ENCODE peak calls at places on chromosomes 7 and 10, in four cellular contexts. J, V, U and B are unnamed samples.

GRCh38 chr10:81978238-81978637 is 103.2 kb downstream of the NRG3 start:
- DNase-seq in J (no peak), U (no peak), V (no peak), B (no peak)

GRCh38 chr10:57716884-57717283 is 550.8 kb downstream of the IPMK start:
- DNase-seq in V (no peak), J (no peak), U (no peak), B (no peak)

GRCh38 chr10:36114141-36114540 is 472.0 kb upstream of the FZD8 start:
- DNase-seq in V (no peak), J (no peak), U (no peak), B (no peak)

GRCh38 chr7:80834105-80834410 is 84.8 kb downstream of the SEMA3C start:
- DNase-seq in U (no peak), V (no peak), J (no peak), B (no peak)

GRCh38 chr10:53843691-53844362 is 957.2 kb downstream of the PCDH15 start:
- DNase-seq in V (no peak), U (no peak), J (no peak), B (no peak)

GRCh38 chr7:2471396-2471795 is 4.8 kb downstream of the GRIFIN start:
- DNase-seq in U (peak), J (no peak), V (no peak), B (no peak)

GRCh38 chr10:12333382-12334185 is 15.8 kb upstream of the CAMK1D start:
- DNase-seq in U (peak), V (peak), J (no peak), B (peak)

GRCh38 chr7:49980414-49980813 is 112.6 kb downstream of the ZPBP start:
- DNase-seq in U (no peak), V (no peak), J (peak), B (peak)

GRCh38 chr10:102004376-102004775 is 51.6 kb downstream of the ARMH3 start:
- DNase-seq in J (no peak), U (no peak), V (no peak), B (no peak)

GRCh38 chr10:18010050-18010449 is 58.3 kb downstream of the SLC39A12 start:
- DNase-seq in V (no peak), J (no peak), U (no peak), B (no peak)

GRCh38 chr10:87596351-87596750 is 63.3 kb upstream of the PAPSS2 start:
- DNase-seq in V (no peak), U (no peak), J (no peak), B (no peak)

GRCh38 chr7:66741706-66742053 is 1.1 kb downstream of the RABGEF1 start:
- DNase-seq in U (no peak), V (no peak), J (no peak), B (no peak)

GRCh38 chr10:114600067-114600466 is 58.0 kb downstream of the ABLIM1 start:
- DNase-seq in J (no peak), U (no peak), V (no peak), B (no peak)

GRCh38 chr7:118372530-118372929 is 148.0 kb downstream of the ANKRD7 start:
- DNase-seq in U (no peak), V (no peak), J (no peak), B (no peak)

GRCh38 chr7:142689439-142690168 is 59.7 kb upstream of the PRSS1 start:
- DNase-seq in J (no peak), U (no peak), V (no peak), B (no peak)

GRCh38 chr7:101231644-101232043 is 6.0 kb downstream of the CLDN15 start:
- DNase-seq in J (no peak), V (no peak), U (no peak), B (no peak)

GRCh38 chr7:50199824-50200223 is 104.7 kb upstream of the IKZF1 start:
- DNase-seq in V (no peak), U (no peak), J (no peak), B (no peak)